ENCODE peak calls at places on chromosomes 2 and 18, in nine cellular contexts. P is GM18507; M is HFF-Myc; T is EL; O is activated CD4-positive, alpha-beta T cell treated with anti-CD3 and anti-CD28 coated beads, Interleukin-2, amount 50 U/mL, for 1 hour; F is effector CD4-positive, alpha-beta T cell; G is adrenal gland; K is frontal cortex; Q is activated CD8-positive, alpha-beta memory T cell treated with anti-CD3 and anti-CD28 coated beads, Interleukin-2, amount 10 ng/mL, durations not matched to agents 7 days and 5 days. I is an unnamed sample.

GRCh38 chr2:177242136-177242987 is 22.2 kb downstream of the NFE2L2 start:
- DNase-seq in P (no peak), F (no peak), O (no peak), T (peak), K (no peak), Q (no peak), M (peak), G (no peak), I (peak)

GRCh38 chr2:69124327-69124726 is 111.3 kb downstream of the ANTXR1 start:
- DNase-seq in K (no peak), Q (no peak), F (no peak), G (no peak), P (no peak), O (no peak), M (no peak), T (no peak), I (no peak)

GRCh38 chr2:26034597-26035067 is 748 bp downstream of the RAB10 start:
- DNase-seq in P (no peak), F (peak), K (no peak), M (no peak), Q (no peak), O (peak), G (no peak), T (peak), I (no peak)

GRCh38 chr2:133814890-133815289 is 246.6 kb upstream of the NCKAP5 start:
- DNase-seq in K (no peak), Q (no peak), P (no peak), M (no peak), G (no peak), O (no peak), F (no peak), T (no peak), I (no peak)

GRCh38 chr2:220043155-220043992 is 415.9 kb downstream of the SLC4A3 start:
- DNase-seq in M (no peak), F (no peak), K (no peak), P (no peak), G (no peak), O (no peak), Q (no peak), T (peak), I (peak)

GRCh38 chr2:43226955-43227829 is 786 bp upstream of the ZFP36L2 start:
- DNase-seq in G (peak), P (no peak), F (peak), O (peak), M (no peak), T (peak), K (peak), Q (peak), I (peak)

GRCh38 chr2:18301421-18302139 is 258.9 kb downstream of the RDH14 start:
- DNase-seq in M (no peak), G (no peak), Q (no peak), F (no peak), T (no peak), O (no peak), P (no peak), K (no peak), I (no peak)

GRCh38 chr2:27729198-27729597 is 42.3 kb upstream of the MRPL33 start:
- DNase-seq in G (no peak), K (no peak), Q (no peak), O (no peak), F (no peak), T (no peak), M (no peak), P (no peak), I (no peak)

GRCh38 chr2:28271914-28272240 is 120.8 kb upstream of the FOSL2 start:
- DNase-seq in Q (no peak), G (no peak), F (no peak), M (no peak), K (no peak), P (no peak), O (no peak), T (no peak), I (no peak)

GRCh38 chr2:177675256-177676220 is 283.0 kb downstream of the AGPS start:
- DNase-seq in F (no peak), M (no peak), K (peak), Q (no peak), P (no peak), G (peak), O (no peak), T (no peak), I (no peak)

GRCh38 chr18:21264651-21265050 is 22.6 kb downstream of the GREB1L start:
- DNase-seq in O (no peak), P (no peak), G (no peak), Q (no peak), M (no peak), T (peak), F (no peak), K (no peak), I (no peak)

GRCh38 chr2:229616433-229616832 is 97.9 kb downstream of the DNER start:
- DNase-seq in Q (no peak), K (no peak), O (no peak), F (no peak), G (no peak), M (no peak), P (no peak), T (no peak), I (no peak)

GRCh38 chr2:5982217-5982910 is 290.2 kb downstream of the SOX11 start:
- DNase-seq in T (no peak), K (no peak), F (no peak), P (no peak), Q (no peak), O (no peak), M (no peak), G (no peak), I (no peak)

GRCh38 chr2:132448331-132448730 is 31.7 kb downstream of the GPR39 start:
- DNase-seq in F (no peak), O (no peak), Q (no peak), M (no peak), T (no peak), G (no peak), P (no peak), K (no peak), I (no peak)

GRCh38 chr2:226652983-226653765 is 146.4 kb downstream of the IRS1 start:
- DNase-seq in P (no peak), O (no peak), T (no peak), Q (no peak), M (no peak), K (no peak), G (no peak), F (no peak), I (no peak)

GRCh38 chr2:231575612-231576256 is 16.9 kb upstream of the TEX44 start:
- DNase-seq in F (no peak), T (no peak), P (no peak), K (no peak), Q (no peak), G (no peak), O (no peak), M (no peak), I (no peak)

GRCh38 chr2:208370881-208371633 is 35.5 kb upstream of the PTH2R start:
- DNase-seq in Q (no peak), O (no peak), M (no peak), P (no peak), K (no peak), G (no peak), T (peak), F (no peak), I (no peak)

GRCh38 chr2:239327536-239328305 is 73.1 kb downstream of the HDAC4 start:
- DNase-seq in O (no peak), Q (peak), T (no peak), G (peak), P (no peak), M (no peak), F (no peak), K (no peak), I (no peak)

GRCh38 chr2:101516833-101517690 is 42.1 kb upstream of the RFX8 start:
- DNase-seq in M (peak), O (no peak), G (no peak), P (no peak), K (no peak), F (no peak), T (peak), Q (peak), I (peak)

GRCh38 chr2:84409531-84409930 is 49.5 kb downstream of the SUCLG1 start:
- DNase-seq in M (no peak), O (no peak), Q (no peak), F (no peak), G (no peak), P (no peak), K (no peak), T (no peak), I (no peak)

GRCh38 chr18:49178736-49179135 is 228.0 kb upstream of the SMAD7 start:
- DNase-seq in M (peak), T (peak), Q (no peak), O (peak), P (no peak), K (no peak), G (no peak), F (peak), I (no peak)

GRCh38 chr2:165163771-165164170 is 40.1 kb downstream of the SCN3A start:
- DNase-seq in P (no peak), K (no peak), O (no peak), F (no peak), Q (no peak), M (no peak), T (no peak), G (no peak), I (no peak)

GRCh38 chr2:46029332-46029811 is 267.8 kb upstream of the EPAS1 start:
- DNase-seq in M (no peak), Q (no peak), K (no peak), P (no peak), O (no peak), F (no peak), G (no peak), T (peak), I (peak)

I was measured in AG08396.